ENCODE peak calls at places on chromosomes 16 and 17, in five cellular contexts. T is mucosa of gallbladder, R is fibroblast of the aortic adventitia, H is GM13976, P is ovary. O is an unnamed sample.

GRCh38 chr17:1360975-1361374 is 39.0 kb downstream of the YWHAE start:
- DNase-seq in R (no peak), H (no peak), P (no peak), T (no peak), O (no peak)

GRCh38 chr16:87824991-87825841 is 44.1 kb downstream of the SLC7A5 start:
- DNase-seq in P (no peak), R (no peak), H (no peak), T (no peak), O (no peak)

GRCh38 chr17:79855331-79856124 is 16.3 kb upstream of the CBX4 start:
- DNase-seq in P (no peak), H (no peak), T (no peak), R (no peak), O (no peak)

GRCh38 chr16:22029632-22030031 is 21.7 kb downstream of the MOSMO start:
- DNase-seq in T (no peak), R (no peak), P (no peak), H (no peak), O (no peak)

GRCh38 chr16:15553313-15554088 is 89.5 kb downstream of the MARF1 start:
- DNase-seq in R (peak; percentile 27), H (no peak), T (no peak), P (peak; percentile 40), O (no peak)

GRCh38 chr16:77816293-77816692 is 27.9 kb downstream of the VAT1L start:
- DNase-seq in P (no peak), T (peak; percentile 79), H (no peak), R (peak; percentile 41), O (no peak)

GRCh38 chr16:57146735-57147134 is 39.1 kb downstream of the PSME3IP1 start:
- DNase-seq in R (no peak), P (peak; percentile 27), H (no peak), T (no peak), O (no peak)

GRCh38 chr17:79231766-79232287 is 157.2 kb downstream of the ENGASE start:
- DNase-seq in H (no peak), R (no peak), T (no peak), P (no peak), O (no peak)

GRCh38 chr16:20865420-20866126 is 34.6 kb downstream of the DCUN1D3 start:
- DNase-seq in H (peak; percentile 73), T (no peak), P (no peak), R (peak; percentile 69), O (peak; percentile 47)

GRCh38 chr17:32588982-32589381 is 102.2 kb downstream of the CDK5R1 start:
- DNase-seq in P (no peak), R (no peak), H (no peak), T (no peak), O (no peak)

GRCh38 chr17:76866774-76867577 is 1.2 kb upstream of the MGAT5B start:
- DNase-seq in T (no peak), P (no peak), H (no peak), R (peak; percentile 43), O (peak; percentile 69)

GRCh38 chr17:18250259-18250658 is 8.3 kb downstream of the FLII start:
- DNase-seq in H (no peak), R (no peak), P (no peak), T (no peak), O (no peak)

GRCh38 chr17:28760987-28761562 is 17.3 kb downstream of the TRAF4 start:
- DNase-seq in T (peak; percentile 78), P (no peak), R (peak; percentile 63), H (no peak), O (peak; percentile 46)

GRCh38 chr16:83345846-83346245 is 461.9 kb upstream of the HSBP1 start:
- DNase-seq in H (no peak), T (no peak), R (no peak), P (no peak), O (no peak)